ENCODE peak calls at places on chromosomes 4 and X, in eight cellular contexts. One of them, this sample, is unnamed.
A peak's percentile ranks its signal among the peaks of the same experiment; 100 is the strongest.

GRCh38 chrX:55451990-55452824 is at the start of gene MAGEH1:
- DNase-seq in suprapubic skin: peak; percentile 83
- DNase-seq in sigmoid colon: peak; percentile 92
- DNase-seq in CD8-positive, alpha-beta T cell: peak; percentile 59
- DNase-seq in IMR-90: peak; percentile 79
- DNase-seq in Peyer's patch: peak; percentile 74
- DNase-seq in GM23248: peak; percentile 87
- DNase-seq in substantia nigra: peak; percentile 85
- DNase-seq in this sample: peak; percentile 75

GRCh38 chrX:30561191-30561590 is 16.4 kb downstream of the TASL start:
- DNase-seq in GM23248: no peak
- DNase-seq in sigmoid colon: no peak
- DNase-seq in CD8-positive, alpha-beta T cell: no peak
- DNase-seq in Peyer's patch: no peak
- DNase-seq in suprapubic skin: no peak
- DNase-seq in substantia nigra: no peak
- DNase-seq in IMR-90: no peak
- DNase-seq in this sample: no peak

GRCh38 chrX:40644821-40645358 is 2.5 kb downstream of the CXorf38 start:
- DNase-seq in substantia nigra: peak; percentile 49
- DNase-seq in sigmoid colon: peak; percentile 74
- DNase-seq in CD8-positive, alpha-beta T cell: peak; percentile 26
- DNase-seq in suprapubic skin: peak; percentile 70
- DNase-seq in IMR-90: peak; percentile 74
- DNase-seq in GM23248: peak; percentile 80
- DNase-seq in Peyer's patch: peak; percentile 74
- DNase-seq in this sample: peak; percentile 33

GRCh38 chr4:163755013-163755412 is 260.5 kb downstream of the TMA16 start:
- DNase-seq in CD8-positive, alpha-beta T cell: no peak
- DNase-seq in Peyer's patch: no peak
- DNase-seq in substantia nigra: no peak
- DNase-seq in GM23248: peak; percentile 13
- DNase-seq in sigmoid colon: no peak
- DNase-seq in suprapubic skin: no peak
- DNase-seq in IMR-90: peak; percentile 43
- DNase-seq in this sample: no peak

GRCh38 chr4:27048350-27049100 is 187.9 kb downstream of the STIM2 start:
- DNase-seq in sigmoid colon: no peak
- DNase-seq in IMR-90: peak; percentile 27
- DNase-seq in CD8-positive, alpha-beta T cell: no peak
- DNase-seq in substantia nigra: no peak
- DNase-seq in Peyer's patch: no peak
- DNase-seq in GM23248: peak; percentile 61
- DNase-seq in suprapubic skin: no peak
- DNase-seq in this sample: no peak

GRCh38 chr4:142238589-142238988 is 602.2 kb downstream of the IL15 start:
- DNase-seq in Peyer's patch: no peak
- DNase-seq in suprapubic skin: no peak
- DNase-seq in GM23248: peak; percentile 75
- DNase-seq in substantia nigra: no peak
- DNase-seq in CD8-positive, alpha-beta T cell: no peak
- DNase-seq in IMR-90: peak; percentile 67
- DNase-seq in sigmoid colon: no peak
- DNase-seq in this sample: no peak

GRCh38 chr4:38917481-38918025 is 49.9 kb downstream of the FAM114A1 start:
- DNase-seq in Peyer's patch: no peak
- DNase-seq in CD8-positive, alpha-beta T cell: no peak
- DNase-seq in sigmoid colon: no peak
- DNase-seq in GM23248: no peak
- DNase-seq in substantia nigra: no peak
- DNase-seq in IMR-90: peak; percentile 81
- DNase-seq in suprapubic skin: no peak
- DNase-seq in this sample: no peak

GRCh38 chr4:39083164-39083563 is 21.1 kb downstream of the KLHL5 start:
- DNase-seq in sigmoid colon: no peak
- DNase-seq in GM23248: peak; percentile 71
- DNase-seq in suprapubic skin: no peak
- DNase-seq in Peyer's patch: no peak
- DNase-seq in CD8-positive, alpha-beta T cell: no peak
- DNase-seq in IMR-90: peak; percentile 34
- DNase-seq in substantia nigra: no peak
- DNase-seq in this sample: no peak

GRCh38 chr4:35151816-35152572 is 1092.3 kb downstream of the ARAP2 start:
- DNase-seq in IMR-90: no peak
- DNase-seq in GM23248: no peak
- DNase-seq in suprapubic skin: no peak
- DNase-seq in sigmoid colon: no peak
- DNase-seq in Peyer's patch: no peak
- DNase-seq in substantia nigra: no peak
- DNase-seq in CD8-positive, alpha-beta T cell: no peak
- DNase-seq in this sample: no peak

GRCh38 chr4:48796927-48797679 is 17.0 kb upstream of the FRYL start:
- DNase-seq in CD8-positive, alpha-beta T cell: no peak
- DNase-seq in IMR-90: no peak
- DNase-seq in GM23248: no peak
- DNase-seq in sigmoid colon: no peak
- DNase-seq in suprapubic skin: no peak
- DNase-seq in substantia nigra: no peak
- DNase-seq in Peyer's patch: no peak
- DNase-seq in this sample: no peak

GRCh38 chr4:114043116-114043515 is 63.7 kb upstream of the ARSJ start:
- DNase-seq in CD8-positive, alpha-beta T cell: no peak
- DNase-seq in GM23248: no peak
- DNase-seq in Peyer's patch: no peak
- DNase-seq in IMR-90: peak; percentile 26
- DNase-seq in suprapubic skin: no peak
- DNase-seq in substantia nigra: no peak
- DNase-seq in sigmoid colon: no peak
- DNase-seq in this sample: no peak

GRCh38 chrX:148902581-148902980 is 402.2 kb downstream of the AFF2 start:
- DNase-seq in IMR-90: no peak
- DNase-seq in Peyer's patch: no peak
- DNase-seq in CD8-positive, alpha-beta T cell: no peak
- DNase-seq in suprapubic skin: no peak
- DNase-seq in substantia nigra: no peak
- DNase-seq in GM23248: no peak
- DNase-seq in sigmoid colon: no peak
- DNase-seq in this sample: no peak

GRCh38 chr4:163107754-163108153 is 58.9 kb downstream of the NAF1 start:
- DNase-seq in IMR-90: peak; percentile 46
- DNase-seq in substantia nigra: no peak
- DNase-seq in GM23248: peak; percentile 23
- DNase-seq in sigmoid colon: no peak
- DNase-seq in Peyer's patch: no peak
- DNase-seq in CD8-positive, alpha-beta T cell: no peak
- DNase-seq in suprapubic skin: no peak
- DNase-seq in this sample: no peak

GRCh38 chr4:111806331-111806730 is 338.9 kb upstream of the FAM241A start:
- DNase-seq in suprapubic skin: no peak
- DNase-seq in CD8-positive, alpha-beta T cell: no peak
- DNase-seq in substantia nigra: no peak
- DNase-seq in Peyer's patch: no peak
- DNase-seq in sigmoid colon: no peak
- DNase-seq in GM23248: peak; percentile 3
- DNase-seq in IMR-90: no peak
- DNase-seq in this sample: no peak

GRCh38 chrX:72029473-72030411 is 102.0 kb downstream of the RTL5 start:
- DNase-seq in suprapubic skin: no peak
- DNase-seq in substantia nigra: no peak
- DNase-seq in CD8-positive, alpha-beta T cell: no peak
- DNase-seq in GM23248: peak; percentile 83
- DNase-seq in sigmoid colon: peak; percentile 67
- DNase-seq in IMR-90: peak; percentile 90
- DNase-seq in Peyer's patch: no peak
- DNase-seq in this sample: no peak

GRCh38 chr4:169313732-169314131 is 43.0 kb upstream of the SH3RF1 start:
- DNase-seq in sigmoid colon: no peak
- DNase-seq in GM23248: no peak
- DNase-seq in Peyer's patch: no peak
- DNase-seq in CD8-positive, alpha-beta T cell: no peak
- DNase-seq in suprapubic skin: no peak
- DNase-seq in IMR-90: no peak
- DNase-seq in substantia nigra: no peak
- DNase-seq in this sample: no peak

GRCh38 chr4:169314906-169315305 is 44.1 kb upstream of the SH3RF1 start:
- DNase-seq in CD8-positive, alpha-beta T cell: no peak
- DNase-seq in suprapubic skin: no peak
- DNase-seq in sigmoid colon: peak; percentile 72
- DNase-seq in Peyer's patch: peak; percentile 92
- DNase-seq in IMR-90: peak; percentile 70
- DNase-seq in GM23248: peak; percentile 58
- DNase-seq in substantia nigra: no peak
- DNase-seq in this sample: peak; percentile 92

GRCh38 chr4:169312690-169313422 is 42.1 kb upstream of the SH3RF1 start:
- DNase-seq in GM23248: no peak
- DNase-seq in Peyer's patch: no peak
- DNase-seq in CD8-positive, alpha-beta T cell: no peak
- DNase-seq in suprapubic skin: no peak
- DNase-seq in IMR-90: no peak
- DNase-seq in sigmoid colon: no peak
- DNase-seq in substantia nigra: no peak
- DNase-seq in this sample: no peak

GRCh38 chr4:169311643-169312365 is 41.0 kb upstream of the SH3RF1 start:
- DNase-seq in IMR-90: peak; percentile 59
- DNase-seq in GM23248: peak; percentile 60
- DNase-seq in sigmoid colon: no peak
- DNase-seq in Peyer's patch: no peak
- DNase-seq in CD8-positive, alpha-beta T cell: no peak
- DNase-seq in suprapubic skin: no peak
- DNase-seq in substantia nigra: no peak
- DNase-seq in this sample: peak; percentile 31

GRCh38 chr4:169315530-169316306 is 45.0 kb upstream of the SH3RF1 start:
- DNase-seq in suprapubic skin: no peak
- DNase-seq in substantia nigra: no peak
- DNase-seq in IMR-90: peak; percentile 92
- DNase-seq in GM23248: peak; percentile 47
- DNase-seq in sigmoid colon: no peak
- DNase-seq in CD8-positive, alpha-beta T cell: no peak
- DNase-seq in Peyer's patch: no peak
- DNase-seq in this sample: no peak
- H3K27ac ChIP-seq in suprapubic skin: no peak overlapping the region
- H3K27ac ChIP-seq in substantia nigra: peak overlapping the region; percentile 49
- H3K27ac ChIP-seq in IMR-90: peak overlapping the region; percentile 62
- H3K27ac ChIP-seq in GM23248: no peak overlapping the region
- H3K27ac ChIP-seq in sigmoid colon: no peak overlapping the region
- H3K27ac ChIP-seq in CD8-positive, alpha-beta T cell: no peak overlapping the region
- H3K27ac ChIP-seq in Peyer's patch: no peak overlapping the region
- H3K27ac ChIP-seq in this sample: no peak overlapping the region

GRCh38 chr4:76200771-76201224 is 12.8 kb downstream of the SCARB2 start:
- DNase-seq in GM23248: no peak
- DNase-seq in IMR-90: no peak
- DNase-seq in Peyer's patch: peak; percentile 78
- DNase-seq in sigmoid colon: no peak
- DNase-seq in suprapubic skin: no peak
- DNase-seq in substantia nigra: no peak
- DNase-seq in CD8-positive, alpha-beta T cell: no peak
- DNase-seq in this sample: peak; percentile 59
- H3K27ac ChIP-seq in GM23248: no peak overlapping the region
- H3K27ac ChIP-seq in IMR-90: no peak overlapping the region
- H3K27ac ChIP-seq in Peyer's patch: peak overlapping the region; percentile 64
- H3K27ac ChIP-seq in sigmoid colon: peak overlapping the region; percentile 86
- H3K27ac ChIP-seq in suprapubic skin: no peak overlapping the region
- H3K27ac ChIP-seq in substantia nigra: peak overlapping the region; percentile 79
- H3K27ac ChIP-seq in CD8-positive, alpha-beta T cell: no peak overlapping the region
- H3K27ac ChIP-seq in this sample: peak overlapping the region; percentile 88

GRCh38 chr4:52718123-52718522 is 33.1 kb downstream of the ERVMER34-1 start:
- DNase-seq in GM23248: peak; percentile 13
- DNase-seq in suprapubic skin: no peak
- DNase-seq in sigmoid colon: no peak
- DNase-seq in Peyer's patch: no peak
- DNase-seq in substantia nigra: no peak
- DNase-seq in CD8-positive, alpha-beta T cell: no peak
- DNase-seq in IMR-90: peak; percentile 49
- DNase-seq in this sample: no peak
- H3K27ac ChIP-seq in GM23248: no peak overlapping the region
- H3K27ac ChIP-seq in suprapubic skin: no peak overlapping the region
- H3K27ac ChIP-seq in sigmoid colon: no peak overlapping the region
- H3K27ac ChIP-seq in Peyer's patch: no peak overlapping the region
- H3K27ac ChIP-seq in substantia nigra: no peak overlapping the region
- H3K27ac ChIP-seq in CD8-positive, alpha-beta T cell: no peak overlapping the region
- H3K27ac ChIP-seq in IMR-90: no peak overlapping the region
- H3K27ac ChIP-seq in this sample: no peak overlapping the region

GRCh38 chr4:82043809-82044137 is 330.0 kb downstream of the HNRNPD start:
- DNase-seq in CD8-positive, alpha-beta T cell: no peak
- DNase-seq in Peyer's patch: no peak
- DNase-seq in IMR-90: no peak
- DNase-seq in suprapubic skin: peak; percentile 57
- DNase-seq in substantia nigra: no peak
- DNase-seq in sigmoid colon: no peak
- DNase-seq in GM23248: no peak
- DNase-seq in this sample: no peak

GRCh38 chr4:82042042-82042441 is 331.7 kb downstream of the HNRNPD start:
- DNase-seq in CD8-positive, alpha-beta T cell: no peak
- DNase-seq in GM23248: no peak
- DNase-seq in Peyer's patch: no peak
- DNase-seq in substantia nigra: no peak
- DNase-seq in sigmoid colon: no peak
- DNase-seq in suprapubic skin: no peak
- DNase-seq in IMR-90: no peak
- DNase-seq in this sample: no peak

GRCh38 chr4:82045267-82045666 is 328.5 kb downstream of the HNRNPD start:
- DNase-seq in sigmoid colon: no peak
- DNase-seq in suprapubic skin: no peak
- DNase-seq in Peyer's patch: no peak
- DNase-seq in IMR-90: no peak
- DNase-seq in substantia nigra: no peak
- DNase-seq in CD8-positive, alpha-beta T cell: no peak
- DNase-seq in GM23248: no peak
- DNase-seq in this sample: no peak

GRCh38 chr4:82044141-82044993 is 329.4 kb downstream of the HNRNPD start:
- DNase-seq in suprapubic skin: peak; percentile 65
- DNase-seq in CD8-positive, alpha-beta T cell: no peak
- DNase-seq in substantia nigra: peak; percentile 53
- DNase-seq in GM23248: peak; percentile 71
- DNase-seq in Peyer's patch: peak; percentile 72
- DNase-seq in IMR-90: peak; percentile 0
- DNase-seq in sigmoid colon: peak; percentile 71
- DNase-seq in this sample: peak; percentile 85

DNA sequence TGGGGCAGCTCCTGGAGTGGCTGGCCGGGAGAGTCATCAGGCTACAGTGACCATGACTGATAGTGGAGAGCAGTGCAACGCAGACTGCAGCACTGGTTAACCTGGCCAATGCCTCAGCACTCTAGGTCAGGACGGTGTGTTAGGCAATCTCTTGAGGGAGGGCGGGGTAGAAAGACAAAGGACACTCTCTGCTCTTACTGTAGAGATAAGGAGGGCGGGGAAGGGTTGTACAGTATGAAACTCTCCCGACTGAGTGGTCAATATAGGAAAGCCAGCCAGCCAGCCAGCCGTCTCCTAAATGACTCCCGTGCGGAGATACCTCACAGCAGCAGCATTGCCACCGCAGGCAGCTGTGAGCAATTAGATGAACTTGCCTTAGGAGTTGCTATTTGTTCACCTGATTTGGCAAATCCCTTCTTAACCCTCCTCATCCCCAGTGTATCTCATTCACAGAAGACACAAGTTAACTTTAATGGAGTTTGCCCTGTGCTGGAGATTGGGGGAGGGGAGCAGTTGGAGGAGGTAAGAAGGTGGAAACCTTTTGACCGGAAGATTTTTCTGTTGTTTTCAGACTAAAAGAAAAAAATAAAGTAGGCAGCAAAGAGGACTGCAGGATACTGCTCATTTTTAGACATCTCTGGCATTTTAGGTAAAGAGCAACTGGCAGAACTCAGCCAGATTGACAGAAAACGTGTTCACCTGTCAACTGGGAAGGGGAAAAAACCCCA is 330.5 kb downstream of the HNRNPD start:
- DNase-seq in CD8-positive, alpha-beta T cell: no peak
- DNase-seq in GM23248: peak; percentile 2
- DNase-seq in substantia nigra: no peak
- DNase-seq in IMR-90: no peak
- DNase-seq in sigmoid colon: no peak
- DNase-seq in suprapubic skin: no peak
- DNase-seq in Peyer's patch: peak; percentile 64
- DNase-seq in this sample: no peak
- H3K27ac ChIP-seq in CD8-positive, alpha-beta T cell: no peak overlapping the region
- H3K27ac ChIP-seq in GM23248: no peak overlapping the region
- H3K27ac ChIP-seq in substantia nigra: no peak overlapping the region
- H3K27ac ChIP-seq in IMR-90: no peak overlapping the region
- H3K27ac ChIP-seq in sigmoid colon: no peak overlapping the region
- H3K27ac ChIP-seq in suprapubic skin: no peak overlapping the region
- H3K27ac ChIP-seq in Peyer's patch: no peak overlapping the region
- H3K27ac ChIP-seq in this sample: no peak overlapping the region

This sample was measured in pancreas.